ENCODE peak calls at places on chromosome 10, in nine cellular contexts. S is left ventricle myocardium inferior, O is SK-N-SH, F is ovary, W is right cardiac atrium, Z is breast epithelium, Q is PC-9, R is A549, U is right atrium auricular region. D is an unnamed sample.

GRCh38 chr10:84308481-84309304 is 19.7 kb upstream of the CCSER2 start:
- DNase-seq in S (peak; percentile 44), O (peak; percentile 58), F (no peak), W (peak; percentile 56), Z (no peak), Q (no peak), R (no peak), U (no peak), D (no peak)

GRCh38 chr10:43214956-43215561 is 51.8 kb downstream of the RASGEF1A start:
- DNase-seq in S (no peak), O (peak; percentile 54), F (no peak), W (peak; percentile 30), Z (no peak), Q (no peak), R (no peak), U (no peak), D (no peak)

GRCh38 chr10:124898493-124898892 is 43.4 kb upstream of the ZRANB1 start:
- DNase-seq in S (no peak), O (no peak), F (no peak), W (no peak), Z (no peak), Q (no peak), R (no peak), U (no peak), D (no peak)

GRCh38 chr10:88347022-88347421 is 236.1 kb downstream of the RNLS start:
- DNase-seq in S (no peak), O (no peak), F (no peak), W (no peak), Z (no peak), Q (no peak), R (no peak), U (no peak), D (no peak)

GRCh38 chr10:75730847-75731246 is 299.4 kb downstream of the LRMDA start:
- DNase-seq in S (no peak), O (no peak), F (no peak), W (no peak), Z (no peak), Q (no peak), R (no peak), U (no peak), D (no peak)

GRCh38 chr10:125116652-125117310 is 43.6 kb downstream of the CTBP2 start:
- DNase-seq in S (no peak), O (no peak), F (peak; percentile 59), W (peak; percentile 66), Z (no peak), Q (no peak), R (no peak), U (no peak), D (no peak)

GRCh38 chr10:35011771-35012191 is 78.4 kb downstream of the CUL2 start:
- DNase-seq in S (no peak), O (no peak), F (no peak), W (no peak), Z (no peak), Q (no peak), R (no peak), U (no peak), D (no peak)

GRCh38 chr10:73907841-73908517 is 3.0 kb upstream of the PLAU start:
- DNase-seq in S (peak; percentile 44), O (no peak), F (no peak), W (no peak), Z (no peak), Q (peak; percentile 60), R (peak; percentile 74), U (peak; percentile 73), D (no peak)

GRCh38 chr10:59843733-59844132 is 62.6 kb downstream of the CCDC6 start:
- DNase-seq in S (no peak), O (no peak), F (no peak), W (no peak), Z (no peak), Q (no peak), R (no peak), U (no peak), D (no peak)

GRCh38 chr10:7260412-7260900 is 150.4 kb downstream of the SFMBT2 start:
- DNase-seq in S (peak; percentile 56), O (peak; percentile 55), F (peak; percentile 61), W (peak; percentile 70), Z (peak; percentile 65), Q (no peak), R (peak; percentile 88), U (peak; percentile 92), D (peak; percentile 22)

GRCh38 chr10:67257427-67258144 is 331.8 kb downstream of the LRRTM3 start:
- DNase-seq in S (no peak), O (no peak), F (no peak), W (no peak), Z (no peak), Q (no peak), R (no peak), U (no peak), D (no peak)

GRCh38 chr10:129914960-129915359 is 49.1 kb downstream of the EBF3 start:
- DNase-seq in S (no peak), O (no peak), F (no peak), W (no peak), Z (no peak), Q (no peak), R (no peak), U (no peak), D (no peak)

GRCh38 chr10:129916506-129916995 is 47.5 kb downstream of the EBF3 start:
- DNase-seq in S (no peak), O (no peak), F (no peak), W (no peak), Z (no peak), Q (no peak), R (no peak), U (no peak), D (no peak)

GRCh38 chr10:129917936-129918335 is 46.1 kb downstream of the EBF3 start:
- DNase-seq in S (no peak), O (no peak), F (no peak), W (no peak), Z (no peak), Q (no peak), R (no peak), U (no peak), D (no peak)

GRCh38 chr10:129914153-129914855 is 49.8 kb downstream of the EBF3 start:
- DNase-seq in S (no peak), O (no peak), F (no peak), W (no peak), Z (no peak), Q (no peak), R (no peak), U (no peak), D (no peak)

GRCh38 chr10:129915526-129916378 is 48.3 kb downstream of the EBF3 start:
- DNase-seq in S (no peak), O (no peak), F (no peak), W (no peak), Z (no peak), Q (no peak), R (no peak), U (no peak), D (no peak)
- H3K27ac ChIP-seq in S (no peak overlapping the region), O (no peak overlapping the region), F (no peak overlapping the region), W (no peak overlapping the region), Z (no peak overlapping the region), Q (no peak overlapping the region), R (no peak overlapping the region), U (no peak overlapping the region), D (no peak overlapping the region)

DNA sequence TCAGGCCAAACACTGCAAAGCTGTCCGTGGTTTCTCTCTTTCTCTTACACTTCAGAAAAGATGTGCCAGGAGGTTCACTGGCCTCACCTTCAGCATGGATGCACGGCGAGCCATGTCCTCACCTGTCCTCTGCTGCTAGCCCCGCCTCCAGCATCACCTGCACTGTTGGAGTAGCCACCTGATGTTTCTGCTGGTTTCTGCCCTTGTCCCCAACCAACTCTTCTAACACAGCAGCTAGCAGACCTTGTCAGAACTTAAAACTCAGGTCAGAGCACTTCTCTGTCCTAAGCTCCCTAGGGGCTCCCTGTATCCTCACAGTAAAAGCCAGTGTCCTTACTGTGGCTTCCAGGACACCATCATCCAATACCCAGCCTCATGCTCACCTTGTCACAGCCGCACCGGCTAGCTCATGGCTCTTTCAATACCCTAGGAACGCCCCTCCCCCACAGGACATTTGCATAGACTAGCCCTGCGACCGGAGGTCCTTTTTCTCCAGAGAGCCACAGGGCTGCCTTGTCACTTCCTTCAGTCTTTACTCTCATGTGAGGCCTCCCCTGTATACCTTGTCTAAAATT is 15.2 kb downstream of the PALD1 start:
- DNase-seq in S (no peak), O (no peak), F (no peak), W (no peak), Z (no peak), Q (no peak), R (no peak), U (no peak), D (no peak)
- H3K27ac ChIP-seq in S (peak overlapping the region; percentile 69), O (no peak overlapping the region), F (no peak overlapping the region), W (no peak overlapping the region), Z (no peak overlapping the region), Q (no peak overlapping the region), R (no peak overlapping the region), U (no peak overlapping the region), D (no peak overlapping the region)

GRCh38 chr10:113073549-113074189 is 123.6 kb downstream of the TCF7L2 start:
- DNase-seq in S (peak; percentile 55), O (peak; percentile 23), F (peak; percentile 67), W (peak; percentile 85), Z (peak; percentile 62), Q (peak; percentile 96), R (peak; percentile 99), U (peak; percentile 94), D (peak; percentile 97)
- H3K27ac ChIP-seq in S (peak overlapping the region; percentile 71), O (peak overlapping the region; percentile 72), F (peak overlapping the region; percentile 2), W (peak overlapping the region; percentile 78), Z (peak overlapping the region; percentile 62), Q (peak overlapping the region; percentile 84), R (peak overlapping the region; percentile 92), U (peak overlapping the region; percentile 68), D (peak overlapping the region; percentile 74)

GRCh38 chr10:131093346-131093745 is 218.2 kb downstream of the TCERG1L start:
- DNase-seq in S (no peak), O (no peak), F (no peak), W (no peak), Z (no peak), Q (no peak), R (no peak), U (no peak), D (no peak)

GRCh38 chr10:131093795-131094366 is 217.6 kb downstream of the TCERG1L start:
- DNase-seq in S (no peak), O (no peak), F (peak; percentile 56), W (no peak), Z (no peak), Q (no peak), R (no peak), U (no peak), D (no peak)

GRCh38 chr10:131091682-131092081 is 219.8 kb downstream of the TCERG1L start:
- DNase-seq in S (no peak), O (no peak), F (no peak), W (no peak), Z (no peak), Q (no peak), R (no peak), U (no peak), D (no peak)

GRCh38 chr10:131092416-131092815 is 219.1 kb downstream of the TCERG1L start:
- DNase-seq in S (no peak), O (no peak), F (no peak), W (no peak), Z (no peak), Q (no peak), R (no peak), U (no peak), D (no peak)

DNA sequence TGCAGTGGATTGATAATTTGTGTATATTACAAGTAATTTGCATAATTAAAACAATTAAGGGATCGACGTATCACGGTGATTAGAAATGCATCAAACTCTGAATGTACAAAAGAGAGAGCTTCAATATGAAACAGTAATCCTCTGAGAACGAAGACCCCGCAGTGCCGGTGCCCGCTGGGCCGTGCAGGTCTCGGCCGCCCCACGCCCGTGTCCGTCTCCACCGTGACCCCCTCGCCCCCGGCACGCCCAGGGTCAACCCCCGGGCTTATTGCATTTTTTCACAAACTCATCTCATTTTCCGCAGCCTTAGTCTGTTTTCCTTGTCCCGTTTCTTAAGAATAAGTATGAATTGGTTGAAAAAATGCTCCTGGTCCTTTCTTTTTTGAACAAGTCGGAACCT is 218.6 kb downstream of the TCERG1L start:
- DNase-seq in S (no peak), O (no peak), F (no peak), W (no peak), Z (no peak), Q (no peak), R (no peak), U (no peak), D (no peak)
- H3K27ac ChIP-seq in S (no peak overlapping the region), O (no peak overlapping the region), F (no peak overlapping the region), W (no peak overlapping the region), Z (no peak overlapping the region), Q (no peak overlapping the region), R (no peak overlapping the region), U (no peak overlapping the region), D (no peak overlapping the region)